ENCODE peak calls at places on chromosomes 7 and 10, in five cellular contexts. Q is activated effector memory CD4-positive, alpha-beta T cell treated with anti-CD3 and anti-CD28 coated beads, Interleukin-2, amount 50 U/mL, for 16 hours; S is ELF-1; Y is neural crest cell; Z is fibroblast of the aortic adventitia. X is an unnamed sample.

GRCh38 chr10:95635319-95635733 is 21.2 kb downstream of the ALDH18A1 start:
- DNase-seq in Z (no peak), Y (no peak), Q (no peak), S (no peak), X (no peak)

GRCh38 chr7:144118341-144118740 is 4.6 kb upstream of the OR2A14 start:
- DNase-seq in Y (no peak), Q (no peak), Z (no peak), S (peak; percentile 4), X (no peak)

GRCh38 chr10:15526754-15527153 is 155.7 kb upstream of the FAM171A1 start:
- DNase-seq in Z (no peak), S (no peak), Y (no peak), Q (no peak), X (no peak)

GRCh38 chr10:96835826-96836365 is 3.8 kb downstream of the LCOR start:
- DNase-seq in S (no peak), Q (no peak), Z (peak; percentile 38), Y (no peak), X (no peak)

GRCh38 chr7:94510582-94511456 is 1.2 kb downstream of the CASD1 start:
- DNase-seq in Z (peak; percentile 22), S (peak; percentile 78), Q (peak; percentile 72), Y (peak; percentile 31), X (peak; percentile 41)

GRCh38 chr7:135441791-135442190 is 68.1 kb downstream of the CNOT4 start:
- DNase-seq in Y (no peak), Z (peak; percentile 42), S (no peak), Q (no peak), X (no peak)

GRCh38 chr7:107387573-107388219 is 82.2 kb upstream of the GPR22 start:
- DNase-seq in Q (no peak), Z (peak; percentile 76), S (peak; percentile 9), Y (no peak), X (no peak)

GRCh38 chr7:87129836-87130235 is 22.4 kb upstream of the DMTF1 start:
- DNase-seq in Q (no peak), Z (no peak), S (no peak), Y (no peak), X (no peak)

GRCh38 chr7:45924283-45924682 is 3.2 kb upstream of the IGFBP3 start:
- DNase-seq in Z (peak; percentile 75), S (peak; percentile 8), Q (no peak), Y (no peak), X (no peak)

GRCh38 chr7:116876664-116877442 is 14.5 kb downstream of the CAPZA2 start:
- DNase-seq in S (peak; percentile 26), Y (no peak), Q (no peak), Z (peak; percentile 79), X (no peak)

GRCh38 chr7:29193316-29194205 is 1.0 kb upstream of the CHN2 start:
- DNase-seq in Q (no peak), Z (no peak), S (peak; percentile 24), Y (no peak), X (no peak)

GRCh38 chr7:390761-391410 is 100.9 kb downstream of the FOXL3 start:
- DNase-seq in Q (peak; percentile 50), S (no peak), Y (no peak), Z (no peak), X (no peak)

GRCh38 chr7:157831901-157832810 is 495.4 kb downstream of the DNAJB6 start:
- DNase-seq in Q (no peak), S (no peak), Y (no peak), Z (no peak), X (no peak)

GRCh38 chr7:2111568-2111967 is 121.2 kb downstream of the MAD1L1 start:
- DNase-seq in Q (no peak), Z (no peak), Y (no peak), S (no peak), X (no peak)

GRCh38 chr10:72455889-72456588 is 101.3 kb upstream of the DNAJB12 start:
- DNase-seq in Z (no peak), Q (no peak), S (no peak), Y (no peak), X (peak; percentile 22)

GRCh38 chr10:46552526-46553237 is 3.8 kb downstream of the GPRIN2 start:
- DNase-seq in Y (peak; percentile 1), Z (no peak), Q (peak; percentile 62), S (no peak), X (no peak)

GRCh38 chr10:74593470-74593869 is 232.9 kb upstream of the KAT6B start:
- DNase-seq in Y (no peak), Z (peak; percentile 75), Q (no peak), S (no peak), X (no peak)

GRCh38 chr7:2807846-2808772 is 36.0 kb downstream of the GNA12 start:
- DNase-seq in Z (no peak), S (peak; percentile 17), Q (peak; percentile 53), Y (no peak), X (no peak)

GRCh38 chr10:955820-956217 is 24.3 kb upstream of the LARP4B start:
- DNase-seq in Z (no peak), S (no peak), Y (no peak), Q (no peak), X (no peak)

GRCh38 chr10:93074597-93075368 is 1.1 kb downstream of the CYP26A1 start:
- DNase-seq in S (no peak), Z (no peak), Y (no peak), Q (no peak), X (no peak)